ENCODE peak calls at places on chromosomes 16 and 17, in nine cellular contexts. One of them, this sample, is unnamed.
A peak's percentile ranks its signal among the peaks of the same experiment; 100 is the strongest.

GRCh38 chr17:76511562-76512365 is 10.5 kb upstream of the RHBDF2 start:
- DNase-seq in astrocyte of the spinal cord: no peak
- DNase-seq in NCI-H524 treated with DMSO at 0.1 percent for 48 hours: no peak
- DNase-seq in fibroblast of lung: no peak
- DNase-seq in CD8-positive, alpha-beta T cell: no peak
- DNase-seq in EH: no peak
- DNase-seq in HTR-8/SVneo: no peak
- DNase-seq in stimulated activated CD4-positive, alpha-beta T cell treated with anti-CD3 and anti-CD28 coated beads, Interleukin-1b, Interleukin-23, amount 100 ng/mL, for 24 hours: no peak
- DNase-seq in B cell: no peak
- DNase-seq in this sample: no peak

GRCh38 chr17:29590979-29591736 is 1.7 kb upstream of the GIT1 start:
- DNase-seq in B cell: peak; percentile 50
- DNase-seq in HTR-8/SVneo: peak; percentile 80
- DNase-seq in stimulated activated CD4-positive, alpha-beta T cell treated with anti-CD3 and anti-CD28 coated beads, Interleukin-1b, Interleukin-23, amount 100 ng/mL, for 24 hours: no peak
- DNase-seq in EH: peak; percentile 58
- DNase-seq in astrocyte of the spinal cord: no peak
- DNase-seq in CD8-positive, alpha-beta T cell: peak; percentile 47
- DNase-seq in NCI-H524 treated with DMSO at 0.1 percent for 48 hours: peak; percentile 76
- DNase-seq in fibroblast of lung: peak; percentile 84
- DNase-seq in this sample: no peak

GRCh38 chr17:5563451-5563850 is 20.9 kb downstream of the NLRP1 start:
- DNase-seq in B cell: no peak
- DNase-seq in NCI-H524 treated with DMSO at 0.1 percent for 48 hours: no peak
- DNase-seq in HTR-8/SVneo: no peak
- DNase-seq in astrocyte of the spinal cord: no peak
- DNase-seq in CD8-positive, alpha-beta T cell: no peak
- DNase-seq in fibroblast of lung: peak; percentile 29
- DNase-seq in EH: peak; percentile 81
- DNase-seq in stimulated activated CD4-positive, alpha-beta T cell treated with anti-CD3 and anti-CD28 coated beads, Interleukin-1b, Interleukin-23, amount 100 ng/mL, for 24 hours: no peak
- DNase-seq in this sample: no peak

GRCh38 chr16:782263-782662 is 5.9 kb downstream of the RPUSD1 start:
- DNase-seq in EH: no peak
- DNase-seq in B cell: no peak
- DNase-seq in NCI-H524 treated with DMSO at 0.1 percent for 48 hours: no peak
- DNase-seq in stimulated activated CD4-positive, alpha-beta T cell treated with anti-CD3 and anti-CD28 coated beads, Interleukin-1b, Interleukin-23, amount 100 ng/mL, for 24 hours: no peak
- DNase-seq in HTR-8/SVneo: no peak
- DNase-seq in fibroblast of lung: no peak
- DNase-seq in CD8-positive, alpha-beta T cell: no peak
- DNase-seq in astrocyte of the spinal cord: no peak
- DNase-seq in this sample: no peak

GRCh38 chr16:2835638-2836493 is 5.8 kb downstream of the ZG16B start:
- DNase-seq in fibroblast of lung: peak; percentile 100
- DNase-seq in NCI-H524 treated with DMSO at 0.1 percent for 48 hours: no peak
- DNase-seq in EH: peak; percentile 98
- DNase-seq in HTR-8/SVneo: peak; percentile 92
- DNase-seq in CD8-positive, alpha-beta T cell: no peak
- DNase-seq in B cell: no peak
- DNase-seq in astrocyte of the spinal cord: peak; percentile 96
- DNase-seq in stimulated activated CD4-positive, alpha-beta T cell treated with anti-CD3 and anti-CD28 coated beads, Interleukin-1b, Interleukin-23, amount 100 ng/mL, for 24 hours: no peak
- DNase-seq in this sample: no peak

GRCh38 chr17:37146578-37147119 is 197.9 kb downstream of the AATF start:
- DNase-seq in EH: no peak
- DNase-seq in stimulated activated CD4-positive, alpha-beta T cell treated with anti-CD3 and anti-CD28 coated beads, Interleukin-1b, Interleukin-23, amount 100 ng/mL, for 24 hours: no peak
- DNase-seq in astrocyte of the spinal cord: no peak
- DNase-seq in fibroblast of lung: no peak
- DNase-seq in NCI-H524 treated with DMSO at 0.1 percent for 48 hours: no peak
- DNase-seq in HTR-8/SVneo: no peak
- DNase-seq in CD8-positive, alpha-beta T cell: no peak
- DNase-seq in B cell: peak; percentile 9
- DNase-seq in this sample: no peak

GRCh38 chr16:30131869-30132475 is 9.0 kb upstream of the MAPK3 start:
- DNase-seq in HTR-8/SVneo: no peak
- DNase-seq in NCI-H524 treated with DMSO at 0.1 percent for 48 hours: peak; percentile 98
- DNase-seq in astrocyte of the spinal cord: no peak
- DNase-seq in EH: no peak
- DNase-seq in stimulated activated CD4-positive, alpha-beta T cell treated with anti-CD3 and anti-CD28 coated beads, Interleukin-1b, Interleukin-23, amount 100 ng/mL, for 24 hours: no peak
- DNase-seq in B cell: no peak
- DNase-seq in fibroblast of lung: no peak
- DNase-seq in CD8-positive, alpha-beta T cell: no peak
- DNase-seq in this sample: no peak

GRCh38 chr17:72599891-72600290 is 479.1 kb downstream of the SOX9 start:
- DNase-seq in CD8-positive, alpha-beta T cell: no peak
- DNase-seq in fibroblast of lung: no peak
- DNase-seq in astrocyte of the spinal cord: no peak
- DNase-seq in B cell: no peak
- DNase-seq in NCI-H524 treated with DMSO at 0.1 percent for 48 hours: no peak
- DNase-seq in stimulated activated CD4-positive, alpha-beta T cell treated with anti-CD3 and anti-CD28 coated beads, Interleukin-1b, Interleukin-23, amount 100 ng/mL, for 24 hours: no peak
- DNase-seq in HTR-8/SVneo: no peak
- DNase-seq in EH: no peak
- DNase-seq in this sample: no peak

GRCh38 chr16:52543654-52544053 is 3.3 kb downstream of the TOX3 start:
- DNase-seq in astrocyte of the spinal cord: no peak
- DNase-seq in NCI-H524 treated with DMSO at 0.1 percent for 48 hours: no peak
- DNase-seq in EH: no peak
- DNase-seq in CD8-positive, alpha-beta T cell: no peak
- DNase-seq in B cell: no peak
- DNase-seq in HTR-8/SVneo: no peak
- DNase-seq in fibroblast of lung: no peak
- DNase-seq in stimulated activated CD4-positive, alpha-beta T cell treated with anti-CD3 and anti-CD28 coated beads, Interleukin-1b, Interleukin-23, amount 100 ng/mL, for 24 hours: no peak
- DNase-seq in this sample: no peak